ENCODE peak calls at places on chromosomes 4 and X, in eight cellular contexts. J is activated CD4-positive, alpha-beta T cell treated with anti-CD3 and anti-CD28 coated beads, Interleukin-2, amount 10 ng/mL, durations not matched to agents 7 days and 5 days; D is neuronal stem cell; M is fibroblast of mammary gland; U is activated CD4-positive, CD25-positive, alpha-beta regulatory T cell treated with anti-CD3 and anti-CD28 coated beads, Interleukin-2, amount 50 U/mL, for 16 hours; T is posterior cingulate gyrus; W is AG20443; B is foreskin melanocyte. Y is an unnamed sample.

GRCh38 chr4:53905935-53906377 is 158.4 kb downstream of the CHIC2 start:
- DNase-seq in J (peak), D (peak), W (peak), B (peak), T (peak), M (peak), U (no peak), Y (peak)

GRCh38 chr4:56215901-56216300 is 171.4 kb downstream of the AASDH start:
- DNase-seq in U (no peak), J (no peak), M (peak), D (no peak), B (no peak), T (no peak), W (peak), Y (no peak)

GRCh38 chrX:112085149-112085548 is 2.6 kb upstream of the TRPC5 start:
- DNase-seq in B (no peak), D (no peak), U (no peak), J (no peak), M (no peak), T (no peak), W (no peak), Y (no peak)

GRCh38 chrX:105120460-105120859 is 100.0 kb downstream of the TEX13A start:
- DNase-seq in B (no peak), T (no peak), J (no peak), W (no peak), U (no peak), M (no peak), D (no peak), Y (no peak)

GRCh38 chrX:101483705-101484104 is 1.6 kb upstream of the ARMCX4 start:
- DNase-seq in D (no peak), B (no peak), T (no peak), J (no peak), M (no peak), W (no peak), U (no peak), Y (no peak)

GRCh38 chr4:66376396-66376795 is 706.1 kb upstream of the EPHA5 start:
- DNase-seq in D (no peak), B (no peak), T (no peak), M (no peak), W (no peak), J (no peak), U (no peak), Y (no peak)

GRCh38 chrX:68999351-68999750 is 165.9 kb downstream of the PJA1 start:
- DNase-seq in D (no peak), T (no peak), W (no peak), B (no peak), M (peak), J (no peak), U (no peak), Y (no peak)

GRCh38 chr4:83408958-83409357 is 46.7 kb downstream of the HELQ start:
- DNase-seq in W (no peak), M (no peak), J (no peak), B (no peak), U (no peak), D (no peak), T (no peak), Y (no peak)

GRCh38 chr4:8592366-8593267 is at the start of gene CPZ:
- DNase-seq in U (no peak), M (peak), T (no peak), W (peak), J (no peak), B (no peak), D (peak), Y (no peak)

GRCh38 chr4:128917781-128918180 is 108.3 kb downstream of the JADE1 start:
- DNase-seq in T (no peak), U (no peak), D (no peak), B (no peak), J (peak), W (no peak), M (no peak), Y (no peak)

GRCh38 chr4:8886625-8887406 is 15.2 kb upstream of the HMX1 start:
- DNase-seq in U (no peak), D (no peak), B (no peak), J (no peak), W (no peak), M (peak), T (no peak), Y (no peak)

GRCh38 chrX:108177321-108177990 is 85.9 kb downstream of the ATG4A start:
- DNase-seq in T (no peak), J (no peak), B (no peak), W (no peak), D (peak), M (no peak), U (no peak), Y (no peak)

GRCh38 chr4:36761625-36762024 is 480.2 kb downstream of the DTHD1 start:
- DNase-seq in T (no peak), J (no peak), W (no peak), B (no peak), D (no peak), M (no peak), U (no peak), Y (no peak)

GRCh38 chr4:181939199-181939945 is 303.8 kb upstream of the TENM3 start:
- DNase-seq in M (no peak), U (no peak), T (no peak), D (no peak), W (no peak), B (peak), J (no peak), Y (no peak)